ENCODE peak calls at places on chromosome 9, in six cellular contexts. One of them, this sample, is unnamed.

GRCh38 chr9:136690841-136691261 is 3.6 kb upstream of the AGPAT2 start:
- DNase-seq in A549: no peak
- DNase-seq in cardiac muscle cell: no peak
- DNase-seq in stomach: peak
- DNase-seq in fibroblast of mammary gland: no peak
- DNase-seq in adrenal gland: no peak
- DNase-seq in this sample: peak

GRCh38 chr9:110183208-110184145 is 24.5 kb downstream of the C9orf152 start:
- DNase-seq in fibroblast of mammary gland: peak
- DNase-seq in A549: peak
- DNase-seq in cardiac muscle cell: peak
- DNase-seq in stomach: peak
- DNase-seq in adrenal gland: peak
- DNase-seq in this sample: no peak

GRCh38 chr9:111187376-111187775 is 142.6 kb downstream of the OR2K2 start:
- DNase-seq in fibroblast of mammary gland: no peak
- DNase-seq in A549: no peak
- DNase-seq in adrenal gland: no peak
- DNase-seq in stomach: no peak
- DNase-seq in cardiac muscle cell: no peak
- DNase-seq in this sample: no peak

GRCh38 chr9:4573634-4574391 is 83.5 kb downstream of the SLC1A1 start:
- DNase-seq in cardiac muscle cell: no peak
- DNase-seq in A549: no peak
- DNase-seq in stomach: no peak
- DNase-seq in fibroblast of mammary gland: no peak
- DNase-seq in adrenal gland: no peak
- DNase-seq in this sample: no peak

GRCh38 chr9:111599092-111599947 is at the start of gene PTGR1:
- DNase-seq in stomach: peak
- DNase-seq in fibroblast of mammary gland: peak
- DNase-seq in adrenal gland: peak
- DNase-seq in A549: peak
- DNase-seq in cardiac muscle cell: peak
- DNase-seq in this sample: peak

GRCh38 chr9:135243201-135244190 is 156.0 kb downstream of the OLFM1 start:
- DNase-seq in cardiac muscle cell: no peak
- DNase-seq in adrenal gland: no peak
- DNase-seq in stomach: no peak
- DNase-seq in fibroblast of mammary gland: no peak
- DNase-seq in A549: no peak
- DNase-seq in this sample: peak

GRCh38 chr9:38229123-38229829 is 160.2 kb upstream of the SHB start:
- DNase-seq in A549: no peak
- DNase-seq in adrenal gland: no peak
- DNase-seq in stomach: no peak
- DNase-seq in cardiac muscle cell: no peak
- DNase-seq in fibroblast of mammary gland: no peak
- DNase-seq in this sample: no peak

GRCh38 chr9:109906766-109907382 is 126.9 kb downstream of the PALM2AKAP2 start:
- DNase-seq in A549: no peak
- DNase-seq in cardiac muscle cell: peak
- DNase-seq in stomach: no peak
- DNase-seq in adrenal gland: no peak
- DNase-seq in fibroblast of mammary gland: peak
- DNase-seq in this sample: no peak

GRCh38 chr9:81868145-81868544 is 60.1 kb upstream of the SPATA31D4 start:
- DNase-seq in fibroblast of mammary gland: peak
- DNase-seq in A549: no peak
- DNase-seq in stomach: no peak
- DNase-seq in cardiac muscle cell: no peak
- DNase-seq in adrenal gland: no peak
- DNase-seq in this sample: no peak

GRCh38 chr9:117815948-117816347 is 111.7 kb downstream of the TLR4 start:
- DNase-seq in A549: no peak
- DNase-seq in cardiac muscle cell: no peak
- DNase-seq in fibroblast of mammary gland: no peak
- DNase-seq in stomach: no peak
- DNase-seq in adrenal gland: no peak
- DNase-seq in this sample: no peak

GRCh38 chr9:93134018-93134739 is at the start of gene NINJ1:
- DNase-seq in A549: peak
- DNase-seq in fibroblast of mammary gland: peak
- DNase-seq in adrenal gland: peak
- DNase-seq in cardiac muscle cell: peak
- DNase-seq in stomach: peak
- DNase-seq in this sample: peak

GRCh38 chr9:25418974-25419373 is 259.3 kb downstream of the TUSC1 start:
- DNase-seq in adrenal gland: no peak
- DNase-seq in cardiac muscle cell: no peak
- DNase-seq in stomach: no peak
- DNase-seq in fibroblast of mammary gland: peak
- DNase-seq in A549: no peak
- DNase-seq in this sample: no peak

DNA sequence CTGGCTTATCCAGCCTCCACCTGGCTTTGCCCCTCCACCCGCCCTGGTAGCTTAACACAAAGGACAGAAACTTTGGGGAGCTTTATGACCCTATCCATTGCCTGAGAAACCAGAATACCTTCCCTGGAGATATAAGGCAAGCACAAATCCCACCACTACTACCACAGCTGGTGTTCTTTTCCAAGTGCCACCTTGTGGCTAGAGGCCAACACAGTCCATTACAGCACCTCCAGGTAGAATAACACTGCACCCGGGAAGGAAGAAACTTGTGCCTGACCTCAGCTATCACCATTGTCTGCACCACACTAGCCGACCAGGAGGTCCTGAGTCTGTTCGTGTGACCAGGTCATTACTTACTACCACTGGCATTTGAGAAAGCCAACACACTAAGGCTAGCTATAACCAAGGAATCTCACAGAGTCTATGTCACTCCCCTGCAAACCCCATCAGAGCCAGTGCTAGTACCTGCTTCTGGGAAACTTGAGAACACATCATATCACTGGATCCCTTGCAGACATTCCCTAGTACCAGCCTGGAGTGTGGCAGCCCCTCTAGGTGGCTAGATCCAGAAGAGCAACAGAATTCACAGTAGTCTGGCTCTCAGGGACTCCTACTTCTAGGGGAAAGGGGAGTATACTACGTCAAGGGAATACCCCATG is 74.0 kb upstream of the RUSC2 start:
- DNase-seq in adrenal gland: no peak
- DNase-seq in A549: no peak
- DNase-seq in stomach: no peak
- DNase-seq in fibroblast of mammary gland: no peak
- DNase-seq in cardiac muscle cell: no peak
- DNase-seq in this sample: no peak
- TF ChIP-seq CTCF in adrenal gland: no peak
- TF ChIP-seq CTCF in A549: no peak
- TF ChIP-seq CTCF in stomach: no peak
- TF ChIP-seq CTCF in fibroblast of mammary gland: no peak
- TF ChIP-seq CTCF in cardiac muscle cell: no peak
- TF ChIP-seq CTCF in this sample: no peak

GRCh38 chr9:133460405-133461175 is 812 bp downstream of the CACFD1 start:
- DNase-seq in adrenal gland: peak
- DNase-seq in A549: peak
- DNase-seq in cardiac muscle cell: peak
- DNase-seq in fibroblast of mammary gland: no peak
- DNase-seq in stomach: peak
- DNase-seq in this sample: peak

GRCh38 chr9:133457233-133457632 is 2.5 kb upstream of the CACFD1 start:
- DNase-seq in cardiac muscle cell: no peak
- DNase-seq in fibroblast of mammary gland: no peak
- DNase-seq in adrenal gland: no peak
- DNase-seq in A549: no peak
- DNase-seq in stomach: no peak
- DNase-seq in this sample: peak

GRCh38 chr9:133459476-133460404 is at the start of gene CACFD1:
- DNase-seq in cardiac muscle cell: peak
- DNase-seq in stomach: peak
- DNase-seq in fibroblast of mammary gland: peak
- DNase-seq in A549: peak
- DNase-seq in adrenal gland: peak
- DNase-seq in this sample: peak

GRCh38 chr9:133457748-133458147 is 2.0 kb upstream of the CACFD1 start:
- DNase-seq in cardiac muscle cell: no peak
- DNase-seq in adrenal gland: no peak
- DNase-seq in fibroblast of mammary gland: no peak
- DNase-seq in A549: no peak
- DNase-seq in stomach: no peak
- DNase-seq in this sample: no peak

DNA sequence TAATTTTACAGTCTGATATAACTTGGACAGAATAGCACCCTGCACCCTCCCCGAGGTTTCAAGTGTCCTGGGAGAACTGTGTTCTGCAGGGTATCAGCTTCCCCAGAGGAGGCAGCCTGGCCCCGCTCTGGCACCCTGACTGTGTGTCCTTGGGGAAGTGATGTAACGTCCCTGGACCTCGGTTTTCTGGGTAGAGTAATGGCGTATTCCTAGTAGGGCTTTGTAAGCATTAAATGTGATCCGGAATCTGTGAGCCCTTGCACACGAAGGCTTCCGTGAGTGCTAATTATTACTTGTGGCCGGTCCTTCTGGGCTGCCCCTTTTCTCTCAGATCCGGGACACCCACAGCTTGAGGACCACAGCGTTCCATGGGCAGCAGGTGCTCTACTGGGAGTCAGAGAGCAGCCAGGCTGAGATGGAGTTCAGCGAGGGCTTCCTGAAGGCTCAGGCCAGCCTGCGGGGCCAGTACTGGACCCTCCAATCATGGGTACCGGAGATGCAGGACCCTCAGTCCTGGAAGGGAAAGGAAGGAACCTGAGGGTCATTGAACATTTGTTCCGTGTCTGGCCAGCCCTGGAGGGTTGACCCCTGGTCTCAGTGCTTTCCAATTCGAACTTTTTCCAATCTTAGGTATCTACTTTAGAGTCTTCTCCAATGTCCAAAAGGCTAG is 1.0 kb upstream of the CACFD1 start:
- DNase-seq in fibroblast of mammary gland: no peak
- DNase-seq in stomach: no peak
- DNase-seq in adrenal gland: no peak
- DNase-seq in cardiac muscle cell: no peak
- DNase-seq in A549: no peak
- DNase-seq in this sample: peak
- H3K4me3 ChIP-seq in fibroblast of mammary gland: no peak
- H3K4me3 ChIP-seq in stomach: peak
- H3K4me3 ChIP-seq in adrenal gland: no peak
- H3K4me3 ChIP-seq in cardiac muscle cell: peak
- H3K4me3 ChIP-seq in A549: peak
- H3K4me3 ChIP-seq in this sample: peak

GRCh38 chr9:99555792-99556191 is 265.9 kb upstream of the NR4A3 start:
- DNase-seq in stomach: no peak
- DNase-seq in cardiac muscle cell: no peak
- DNase-seq in adrenal gland: no peak
- DNase-seq in A549: no peak
- DNase-seq in fibroblast of mammary gland: no peak
- DNase-seq in this sample: no peak
- TF ChIP-seq CTCF in stomach: no peak
- TF ChIP-seq CTCF in cardiac muscle cell: no peak
- TF ChIP-seq CTCF in adrenal gland: no peak
- TF ChIP-seq CTCF in A549: no peak
- TF ChIP-seq CTCF in fibroblast of mammary gland: no peak
- TF ChIP-seq CTCF in this sample: no peak

GRCh38 chr9:76245518-76245917 is 148.7 kb downstream of the RFK start:
- DNase-seq in stomach: no peak
- DNase-seq in adrenal gland: no peak
- DNase-seq in A549: no peak
- DNase-seq in fibroblast of mammary gland: no peak
- DNase-seq in cardiac muscle cell: no peak
- DNase-seq in this sample: no peak
- H3K4me3 ChIP-seq in stomach: no peak
- H3K4me3 ChIP-seq in adrenal gland: no peak
- H3K4me3 ChIP-seq in A549: no peak
- H3K4me3 ChIP-seq in fibroblast of mammary gland: no peak
- H3K4me3 ChIP-seq in cardiac muscle cell: no peak
- H3K4me3 ChIP-seq in this sample: no peak

GRCh38 chr9:21993007-21993406 is 1.2 kb downstream of the CDKN2A start:
- DNase-seq in adrenal gland: no peak
- DNase-seq in fibroblast of mammary gland: no peak
- DNase-seq in cardiac muscle cell: no peak
- DNase-seq in A549: no peak
- DNase-seq in stomach: no peak
- DNase-seq in this sample: no peak

GRCh38 chr9:21993893-21994525 is at the start of gene CDKN2A:
- DNase-seq in cardiac muscle cell: peak
- DNase-seq in A549: no peak
- DNase-seq in adrenal gland: peak
- DNase-seq in fibroblast of mammary gland: no peak
- DNase-seq in stomach: peak
- DNase-seq in this sample: peak

GRCh38 chr9:21994996-21995651 is 533 bp downstream of the CDKN2B-AS1 start:
- DNase-seq in A549: no peak
- DNase-seq in cardiac muscle cell: peak
- DNase-seq in adrenal gland: peak
- DNase-seq in stomach: peak
- DNase-seq in fibroblast of mammary gland: peak
- DNase-seq in this sample: peak

GRCh38 chr9:21995652-21996275 is 1.2 kb downstream of the CDKN2B-AS1 start:
- DNase-seq in A549: no peak
- DNase-seq in fibroblast of mammary gland: peak
- DNase-seq in cardiac muscle cell: no peak
- DNase-seq in stomach: peak
- DNase-seq in adrenal gland: peak
- DNase-seq in this sample: peak

GRCh38 chr9:21994526-21994995 is at the start of gene CDKN2B-AS1:
- DNase-seq in stomach: peak
- DNase-seq in A549: no peak
- DNase-seq in fibroblast of mammary gland: peak
- DNase-seq in adrenal gland: peak
- DNase-seq in cardiac muscle cell: peak
- DNase-seq in this sample: peak
- TF ChIP-seq CTCF in stomach: no peak
- TF ChIP-seq CTCF in A549: no peak
- TF ChIP-seq CTCF in fibroblast of mammary gland: no peak
- TF ChIP-seq CTCF in adrenal gland: no peak
- TF ChIP-seq CTCF in cardiac muscle cell: no peak
- TF ChIP-seq CTCF in this sample: no peak

GRCh38 chr9:72464819-72465218 is 56.6 kb upstream of the TMC1 start:
- DNase-seq in cardiac muscle cell: no peak
- DNase-seq in stomach: no peak
- DNase-seq in fibroblast of mammary gland: no peak
- DNase-seq in A549: no peak
- DNase-seq in adrenal gland: no peak
- DNase-seq in this sample: no peak
- H3K4me3 ChIP-seq in cardiac muscle cell: no peak
- H3K4me3 ChIP-seq in stomach: no peak
- H3K4me3 ChIP-seq in fibroblast of mammary gland: no peak
- H3K4me3 ChIP-seq in A549: no peak
- H3K4me3 ChIP-seq in adrenal gland: no peak
- H3K4me3 ChIP-seq in this sample: no peak